ENCODE peak calls at places on chromosomes 2 and 18, in four cellular contexts. T is tibial nerve, Q is WTC11, B is NCI-H1092. G is an unnamed sample.

GRCh38 chr2:190763100-190763499 is 114.2 kb downstream of the NAB1 start:
- DNase-seq in T (no peak), Q (no peak), B (no peak), G (no peak)

GRCh38 chr2:201452058-201452736 is 657 bp downstream of the STRADB start:
- DNase-seq in T (no peak), Q (no peak), B (no peak), G (no peak)

GRCh38 chr2:209473930-209474419 is 50.1 kb downstream of the MAP2 start:
- DNase-seq in T (no peak), Q (no peak), B (no peak), G (no peak)

GRCh38 chr18:9147440-9148238 is 11.1 kb downstream of the ANKRD12 start:
- DNase-seq in T (peak), Q (no peak), B (peak), G (peak)

GRCh38 chr18:79934311-79935097 is 16.9 kb downstream of the SLC66A2 start:
- DNase-seq in T (no peak), Q (peak), B (no peak), G (no peak)

GRCh38 chr2:9639000-9639602 is 8.3 kb upstream of the YWHAQ start:
- DNase-seq in T (no peak), Q (no peak), B (no peak), G (no peak)

GRCh38 chr18:47531759-47532158 is 280.3 kb upstream of the SKOR2 start:
- DNase-seq in T (no peak), Q (peak), B (no peak), G (no peak)

GRCh38 chr2:45888641-45889040 is 237.2 kb downstream of the PRKCE start:
- DNase-seq in T (no peak), Q (no peak), B (no peak), G (no peak)

GRCh38 chr2:45826889-45827635 is 175.6 kb downstream of the PRKCE start:
- DNase-seq in T (no peak), Q (no peak), B (no peak), G (no peak)

GRCh38 chr2:177691177-177691576 is 298.6 kb downstream of the AGPS start:
- DNase-seq in T (no peak), Q (no peak), B (no peak), G (no peak)

GRCh38 chr2:84840306-84840705 is 40.6 kb downstream of the TRABD2A start:
- DNase-seq in T (no peak), Q (no peak), B (no peak), G (no peak)

GRCh38 chr18:79497638-79498081 is 101.9 kb downstream of the NFATC1 start:
- DNase-seq in T (no peak), Q (no peak), B (no peak), G (no peak)

GRCh38 chr2:128644156-128644555 is 325.5 kb upstream of the HS6ST1 start:
- DNase-seq in T (no peak), Q (peak), B (no peak), G (no peak)

GRCh38 chr2:898319-898718 is 52.3 kb upstream of the SNTG2 start:
- DNase-seq in T (no peak), Q (peak), B (no peak), G (no peak)

GRCh38 chr2:127829845-127830246 is 18.9 kb upstream of the WDR33 start:
- DNase-seq in T (no peak), Q (peak), B (no peak), G (peak)

GRCh38 chr2:241050624-241051577 is 51.2 kb downstream of the MTERF4 start:
- DNase-seq in T (no peak), Q (no peak), B (no peak), G (no peak)

GRCh38 chr18:23837591-23837990 is 148.3 kb downstream of the LAMA3 start:
- DNase-seq in T (peak), Q (no peak), B (no peak), G (no peak)

GRCh38 chr2:208269091-208269490 is 3.0 kb downstream of the PIKFYVE start:
- DNase-seq in T (no peak), Q (no peak), B (no peak), G (no peak)